ENCODE peak calls at places on chromosome 1, in six cellular contexts. Q is dorsolateral prefrontal cortex, G is fibroblast of pulmonary artery, L is foreskin fibroblast, R is body of pancreas, P is cardiac fibroblast. W is an unnamed sample.

GRCh38 chr1:89763649-89763986 is 57.2 kb upstream of the LRRC8D start:
- DNase-seq in Q (no peak), G (no peak), L (no peak), R (no peak), P (no peak), W (no peak)

GRCh38 chr1:220222939-220223338 is 49.3 kb downstream of the RAB3GAP2 start:
- DNase-seq in Q (no peak), G (no peak), L (no peak), R (no peak), P (no peak), W (peak)

GRCh38 chr1:38418195-38419030 is 371.8 kb upstream of the POU3F1 start:
- DNase-seq in Q (no peak), G (no peak), L (no peak), R (no peak), P (no peak), W (no peak)

GRCh38 chr1:153515504-153516394 is 20.0 kb downstream of the S100A6 start:
- DNase-seq in Q (no peak), G (no peak), L (no peak), R (no peak), P (peak), W (no peak)

GRCh38 chr1:82464362-82464931 is 663.7 kb downstream of the ADGRL2 start:
- DNase-seq in Q (no peak), G (peak), L (peak), R (peak), P (peak), W (no peak)

GRCh38 chr1:2528966-2529750 is 905 bp downstream of the HES5 start:
- DNase-seq in Q (peak), G (no peak), L (peak), R (peak), P (no peak), W (peak)

GRCh38 chr1:192100686-192101468 is 57.4 kb upstream of the RGS18 start:
- DNase-seq in Q (no peak), G (no peak), L (peak), R (no peak), P (no peak), W (no peak)

GRCh38 chr1:193013005-193013404 is 46.2 kb downstream of the UCHL5 start:
- DNase-seq in Q (no peak), G (peak), L (peak), R (no peak), P (peak), W (no peak)

GRCh38 chr1:180507826-180508724 is 5.7 kb upstream of the ACBD6 start:
- DNase-seq in Q (no peak), G (peak), L (peak), R (no peak), P (peak), W (peak)

GRCh38 chr1:8846263-8846662 is 28.8 kb upstream of the RERE start:
- DNase-seq in Q (no peak), G (no peak), L (no peak), R (no peak), P (no peak), W (no peak)

GRCh38 chr1:39268112-39268581 is 63.7 kb downstream of the MACF1 start:
- DNase-seq in Q (peak), G (peak), L (peak), R (no peak), P (peak), W (peak)

GRCh38 chr1:41500378-41500777 is 15.9 kb upstream of the EDN2 start:
- DNase-seq in Q (no peak), G (no peak), L (no peak), R (peak), P (no peak), W (no peak)

GRCh38 chr1:20185834-20186782 is at the start of the genes PLA2G2C and UBXN10:
- DNase-seq in Q (no peak), G (no peak), L (no peak), R (peak), P (peak), W (peak)

GRCh38 chr1:30419246-30419720 is 304.1 kb downstream of the MATN1 start:
- DNase-seq in Q (no peak), G (no peak), L (no peak), R (no peak), P (no peak), W (no peak)

GRCh38 chr1:187474266-187474665 is 645.5 kb downstream of the PLA2G4A start:
- DNase-seq in Q (no peak), G (peak), L (peak), R (no peak), P (peak), W (no peak)

GRCh38 chr1:214379254-214379970 is 98.5 kb downstream of the SMYD2 start:
- DNase-seq in Q (no peak), G (no peak), L (no peak), R (no peak), P (no peak), W (no peak)

GRCh38 chr1:197304626-197305200 is 36.7 kb downstream of the CRB1 start:
- DNase-seq in Q (no peak), G (no peak), L (no peak), R (no peak), P (no peak), W (no peak)

GRCh38 chr1:114468710-114469468 is 42.1 kb downstream of the TRIM33 start:
- DNase-seq in Q (no peak), G (peak), L (peak), R (no peak), P (no peak), W (peak)

GRCh38 chr1:245772325-245772724 is 617.5 kb downstream of the KIF26B start:
- DNase-seq in Q (no peak), G (no peak), L (no peak), R (no peak), P (no peak), W (no peak)

GRCh38 chr1:60963167-60963909 is 119.0 kb upstream of the NFIA start:
- DNase-seq in Q (no peak), G (no peak), L (no peak), R (no peak), P (no peak), W (no peak)

GRCh38 chr1:195071461-195071860 is 1536.8 kb downstream of the KCNT2 start:
- DNase-seq in Q (no peak), G (no peak), L (no peak), R (no peak), P (no peak), W (peak)

GRCh38 chr1:203368624-203369451 is 17.9 kb upstream of the FMOD start:
- DNase-seq in Q (no peak), G (peak), L (peak), R (no peak), P (peak), W (peak)

GRCh38 chr1:203371288-203371687 is 20.4 kb upstream of the FMOD start:
- DNase-seq in Q (no peak), G (no peak), L (no peak), R (no peak), P (no peak), W (no peak)

GRCh38 chr1:203366476-203366875 is 15.6 kb upstream of the FMOD start:
- DNase-seq in Q (no peak), G (no peak), L (no peak), R (no peak), P (no peak), W (no peak)

GRCh38 chr1:203367051-203367450 is 16.1 kb upstream of the FMOD start:
- DNase-seq in Q (no peak), G (no peak), L (no peak), R (no peak), P (no peak), W (no peak)

GRCh38 chr1:203369666-203370065 is 18.7 kb upstream of the FMOD start:
- DNase-seq in Q (no peak), G (no peak), L (no peak), R (no peak), P (no peak), W (no peak)
- H3K4me3 ChIP-seq in Q (no peak), G (no peak), L (no peak), R (no peak), P (no peak), W (no peak)

DNA sequence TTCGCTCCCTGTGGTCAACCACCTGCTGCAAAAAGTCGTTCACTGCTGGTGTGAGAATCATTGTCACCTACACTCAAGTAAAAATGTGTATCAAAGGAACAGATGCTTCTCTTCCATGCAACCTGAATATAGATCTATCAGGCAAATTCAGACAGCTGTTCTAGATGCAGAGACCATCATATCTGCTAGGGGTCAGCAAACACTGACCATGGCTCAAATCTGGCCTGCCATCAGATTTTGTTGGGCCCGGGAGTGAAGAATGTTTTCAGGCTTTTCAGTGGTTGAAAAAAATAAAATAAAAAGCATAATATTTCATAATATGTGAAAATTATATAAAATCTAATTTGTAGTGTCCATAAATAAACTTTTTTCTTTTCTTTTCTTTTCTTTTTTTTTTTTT is 199.6 kb downstream of the RGS7 start:
- DNase-seq in Q (no peak), G (no peak), L (no peak), R (no peak), P (no peak), W (no peak)
- TF ChIP-seq CTCF in Q (no peak), G (no peak), L (no peak), R (no peak), P (no peak), W (no peak)

DNA sequence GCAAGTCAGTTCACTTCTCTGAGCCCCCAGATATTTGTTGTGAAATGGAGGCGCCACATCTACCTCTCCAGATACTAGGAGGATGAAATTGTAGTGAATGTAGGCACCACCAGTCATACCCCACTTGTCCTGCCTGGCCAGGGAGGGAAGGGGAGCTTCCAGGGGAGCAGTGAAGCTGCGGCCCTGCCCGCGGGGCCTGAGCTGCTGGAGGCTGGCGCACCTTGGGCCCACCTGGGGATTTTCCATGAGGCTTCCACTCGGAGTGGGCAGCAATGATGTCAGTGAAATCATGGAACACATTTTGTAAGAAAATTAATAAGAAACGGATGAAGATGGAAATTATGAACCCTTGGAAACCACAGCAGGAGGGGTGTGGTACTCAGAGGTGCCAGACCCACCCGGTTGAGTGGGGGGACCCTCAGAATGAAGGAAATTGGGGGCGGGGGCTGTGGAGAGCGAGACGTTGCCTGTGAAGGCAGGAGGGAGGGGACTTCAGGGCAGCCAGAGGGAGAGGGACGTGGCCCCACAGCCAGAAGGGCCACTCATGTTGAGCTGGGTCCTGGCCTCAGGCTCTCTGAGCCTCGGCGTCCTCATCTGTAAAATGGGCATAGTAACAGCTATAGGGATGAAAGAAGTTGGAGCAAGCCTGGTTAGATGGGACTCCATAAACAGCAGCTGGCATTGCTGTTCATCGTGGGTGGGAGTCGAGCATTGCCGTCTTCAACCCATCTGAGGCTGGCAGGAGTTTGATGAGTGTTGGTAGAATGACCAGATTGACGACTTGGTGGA is 101.6 kb downstream of the EPHB2 start:
- DNase-seq in Q (no peak), G (no peak), L (no peak), R (no peak), P (no peak), W (no peak)
- H3K4me3 ChIP-seq in Q (no peak), G (no peak), L (no peak), R (no peak), P (no peak), W (no peak)

GRCh38 chr1:99268021-99268420 is 3.7 kb downstream of the PLPPR4 start:
- DNase-seq in Q (no peak), G (no peak), L (peak), R (no peak), P (no peak), W (no peak)

GRCh38 chr1:99265124-99265523 is 832 bp downstream of the PLPPR4 start:
- DNase-seq in Q (no peak), G (no peak), L (no peak), R (no peak), P (no peak), W (no peak)

GRCh38 chr1:99269321-99269720 is 5.0 kb downstream of the PLPPR4 start:
- DNase-seq in Q (no peak), G (no peak), L (no peak), R (no peak), P (no peak), W (no peak)

GRCh38 chr1:99266731-99267130 is 2.4 kb downstream of the PLPPR4 start:
- DNase-seq in Q (no peak), G (peak), L (peak), R (no peak), P (peak), W (no peak)

DNA sequence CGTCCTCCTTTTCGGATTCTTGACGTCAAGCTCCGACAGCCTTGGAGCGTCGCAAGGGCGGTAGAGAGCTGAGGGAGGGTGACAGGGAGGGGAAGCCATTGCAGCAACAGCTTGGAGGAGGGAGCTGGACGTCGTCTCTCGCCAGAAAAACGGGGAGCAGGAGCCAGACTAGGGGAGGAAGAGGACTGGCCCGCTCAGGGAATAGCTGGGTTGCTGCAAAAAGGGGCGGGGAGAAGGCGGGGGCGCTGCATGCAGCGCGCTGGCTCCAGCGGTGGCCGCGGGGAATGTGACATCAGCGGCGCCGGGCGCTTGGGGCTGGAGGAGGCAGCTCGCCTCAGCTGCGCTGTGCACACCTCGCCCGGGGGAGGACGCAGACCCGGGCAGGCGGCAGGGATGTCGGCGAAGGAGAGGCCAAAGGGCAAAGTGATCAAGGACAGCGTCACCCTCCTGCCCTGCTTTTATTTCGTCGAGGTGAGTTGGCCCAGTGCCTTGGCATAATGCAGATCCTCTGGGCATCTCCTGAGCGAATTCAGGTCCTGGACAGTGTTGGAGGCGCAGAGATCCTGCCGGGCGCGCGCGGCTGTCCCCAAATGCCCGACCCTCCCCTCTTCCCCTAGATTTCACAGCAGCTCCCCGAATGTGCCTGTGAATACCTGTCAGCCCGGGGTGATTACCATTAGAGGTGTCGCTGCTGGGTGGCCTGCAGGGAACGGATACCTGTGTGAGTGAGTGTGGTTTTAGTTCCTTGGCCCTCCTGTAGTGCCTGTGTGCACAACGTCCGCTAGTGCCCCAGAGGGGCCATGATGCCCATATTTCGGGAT is at the start of gene PLPPR4:
- DNase-seq in Q (peak), G (peak), L (peak), R (peak), P (peak), W (no peak)
- TF ChIP-seq CTCF in Q (no peak), G (no peak), L (no peak), R (no peak), P (no peak), W (no peak)

W was measured in GM12865.